ENCODE peak calls at places on chromosomes 5 and 9, in nine cellular contexts. E is activated T-cell treated with anti-CD3 and anti-CD28 coated beads, Interleukin-2, amount 50 U/mL, for 4 hours; B is NB4; Q is neural progenitor cell; W is hypothalamus; G is adrenal gland; K is NCI-H1105 treated with DMSO at 0.1 percent for 48 hours; V is iPS DF 19.7; P is Right ventricle myocardium inferior. Z is an unnamed sample.

GRCh38 chr5:156922207-156922792 is 40.7 kb downstream of the TIMD4 start:
- DNase-seq in P (no peak), B (no peak), V (no peak), W (no peak), Q (no peak), G (no peak), K (no peak), E (no peak), Z (no peak)

GRCh38 chr9:37650873-37651768 is at the start of gene FRMPD1:
- DNase-seq in G (peak), Q (peak), B (peak), V (no peak), K (peak), P (peak), W (no peak), E (peak), Z (peak)

GRCh38 chr5:145362261-145362660 is 472.9 kb downstream of the PRELID2 start:
- DNase-seq in K (no peak), V (no peak), Q (no peak), B (no peak), W (no peak), E (no peak), P (no peak), G (no peak), Z (no peak)

GRCh38 chr5:153893809-153894208 is 144.9 kb downstream of the FAM114A2 start:
- DNase-seq in G (no peak), P (no peak), E (no peak), K (no peak), W (no peak), B (no peak), V (no peak), Q (no peak), Z (no peak)

GRCh38 chr9:35681341-35682002 is 7.7 kb downstream of the CA9 start:
- DNase-seq in B (no peak), E (no peak), G (no peak), P (no peak), W (no peak), Q (no peak), V (no peak), K (no peak), Z (no peak)

GRCh38 chr5:177440211-177440989 is 6.2 kb upstream of the PRR7 start:
- DNase-seq in W (no peak), V (no peak), E (peak), K (no peak), Q (no peak), P (no peak), G (no peak), B (no peak), Z (no peak)

GRCh38 chr9:100465270-100465669 is 7.7 kb upstream of the TMEFF1 start:
- DNase-seq in K (no peak), G (no peak), P (no peak), V (no peak), E (no peak), B (no peak), W (no peak), Q (no peak), Z (no peak)

GRCh38 chr9:36276840-36277239 is 18.6 kb upstream of the GNE start:
- DNase-seq in W (no peak), G (no peak), V (no peak), B (no peak), P (no peak), Q (peak), E (no peak), K (no peak), Z (no peak)

GRCh38 chr5:74866653-74867162 is 521 bp upstream of the FAM169A start:
- DNase-seq in E (no peak), B (no peak), K (no peak), Q (peak), V (peak), G (peak), W (no peak), P (no peak), Z (peak)

GRCh38 chr9:114289571-114290481 is 33.1 kb upstream of the ORM1 start:
- DNase-seq in P (no peak), G (no peak), Q (no peak), K (no peak), W (no peak), V (no peak), B (no peak), E (no peak), Z (no peak)

GRCh38 chr9:2621678-2622360 is at the start of gene VLDLR:
- DNase-seq in B (peak), W (peak), E (peak), K (peak), Q (peak), G (peak), P (peak), V (no peak), Z (no peak)

GRCh38 chr5:72288923-72289322 is 31.1 kb downstream of the MRPS27 start:
- DNase-seq in B (no peak), V (no peak), Q (no peak), G (peak), K (peak), E (no peak), P (no peak), W (no peak), Z (no peak)

GRCh38 chr9:133708770-133709611 is 29.2 kb downstream of the SARDH start:
- DNase-seq in V (no peak), E (peak), K (no peak), Q (peak), G (no peak), B (no peak), W (no peak), P (peak), Z (no peak)

GRCh38 chr5:143063175-143063970 is 293.2 kb downstream of the ARHGAP26 start:
- DNase-seq in V (no peak), G (peak), K (no peak), P (peak), W (no peak), B (no peak), E (no peak), Q (no peak), Z (no peak)

GRCh38 chr9:32928145-32928763 is 73.2 kb downstream of the APTX start:
- DNase-seq in W (no peak), E (no peak), P (no peak), B (peak), V (no peak), G (peak), Q (no peak), K (no peak), Z (no peak)

GRCh38 chr9:106350777-106351176 is 512.2 kb upstream of the ZNF462 start:
- DNase-seq in W (no peak), G (no peak), P (no peak), E (no peak), Q (no peak), V (no peak), K (no peak), B (peak), Z (no peak)

GRCh38 chr9:28774433-28775029 is 1201.2 kb upstream of the C9orf72 start:
- DNase-seq in P (no peak), G (no peak), K (peak), V (no peak), B (peak), E (no peak), Q (peak), W (no peak), Z (peak)

GRCh38 chr5:7261049-7261448 is 134.9 kb upstream of the ADCY2 start:
- DNase-seq in W (no peak), V (peak), B (peak), E (no peak), G (peak), P (no peak), Q (peak), K (peak), Z (peak)

GRCh38 chr9:34551751-34552605 is 29.2 kb upstream of the ENHO start:
- DNase-seq in B (no peak), K (no peak), E (no peak), Q (no peak), V (no peak), W (no peak), P (peak), G (no peak), Z (no peak)

GRCh38 chr5:127892467-127893207 is 189.4 kb downstream of the CCDC192 start:
- DNase-seq in P (no peak), W (no peak), K (peak), Q (no peak), B (no peak), V (no peak), E (no peak), G (no peak), Z (no peak)

GRCh38 chr5:8949908-8950307 is 596.0 kb downstream of the SEMA5A start:
- DNase-seq in B (no peak), G (no peak), P (no peak), E (no peak), Q (no peak), K (no peak), W (no peak), V (no peak), Z (no peak)